ENCODE peak calls at places on chromosomes 7 and 10, in seven cellular contexts. M, E, Y, U, D, W and Q are unnamed samples.

GRCh38 chr10:110457851-110458582 is 39.7 kb upstream of the DUSP5 start:
- DNase-seq in M (no peak), E (peak), Y (no peak), U (no peak), D (no peak), W (no peak), Q (no peak)

GRCh38 chr10:89118091-89118490 is 89.0 kb downstream of the CH25H start:
- DNase-seq in M (no peak), E (no peak), Y (peak), U (peak), D (peak), W (no peak), Q (peak)

GRCh38 chr10:37488792-37489657 is 363.6 kb downstream of the ANKRD30A start:
- DNase-seq in M (peak), E (no peak), Y (peak), U (no peak), D (peak), W (no peak), Q (no peak)

GRCh38 chr7:21261627-21262564 is 166.0 kb upstream of the SP4 start:
- DNase-seq in M (no peak), E (peak), Y (peak), U (peak), D (peak), W (peak), Q (no peak)

GRCh38 chr10:122839505-122839904 is 6.2 kb downstream of the CUZD1 start:
- DNase-seq in M (no peak), E (no peak), Y (no peak), U (no peak), D (no peak), W (no peak), Q (no peak)

GRCh38 chr7:151081170-151082101 is 827 bp upstream of the FASTK start:
- DNase-seq in M (no peak), E (no peak), Y (no peak), U (peak), D (no peak), W (no peak), Q (no peak)

GRCh38 chr10:79433324-79434222 is 11.9 kb downstream of the ZCCHC24 start:
- DNase-seq in M (no peak), E (no peak), Y (no peak), U (no peak), D (no peak), W (no peak), Q (no peak)

GRCh38 chr10:132371641-132372081 is 25.3 kb upstream of the PWWP2B start:
- DNase-seq in M (no peak), E (peak), Y (no peak), U (no peak), D (no peak), W (no peak), Q (no peak)

GRCh38 chr10:90862908-90863514 is 5.2 kb upstream of the HTR7 start:
- DNase-seq in M (no peak), E (peak), Y (peak), U (peak), D (peak), W (no peak), Q (no peak)

GRCh38 chr7:138891446-138891810 is 89.8 kb downstream of the KIAA1549 start:
- DNase-seq in M (no peak), E (no peak), Y (no peak), U (no peak), D (peak), W (no peak), Q (peak)

GRCh38 chr10:125868372-125868975 is 12.6 kb downstream of the DHX32 start:
- DNase-seq in M (no peak), E (peak), Y (peak), U (no peak), D (peak), W (peak), Q (peak)